ENCODE peak calls at places on chromosome 11, in five cellular contexts. F is fibroblast of lung, G is thoracic aorta, J is ovary, S is fibroblast of mammary gland. R is an unnamed sample.

GRCh38 chr11:47494996-47495855 is 46.3 kb upstream of the RAPSN start:
- DNase-seq in J (no peak), S (peak), G (no peak), F (no peak), R (peak)

GRCh38 chr11:87030458-87031054 is 7.2 kb upstream of the TMEM135 start:
- DNase-seq in S (no peak), J (no peak), F (no peak), G (no peak), R (no peak)

GRCh38 chr11:43245471-43245870 is 66.3 kb upstream of the API5 start:
- DNase-seq in S (no peak), F (no peak), G (no peak), J (no peak), R (no peak)

GRCh38 chr11:396948-397548 is 3.0 kb downstream of the PKP3 start:
- DNase-seq in J (peak), S (peak), F (peak), G (no peak), R (no peak)

GRCh38 chr11:131463609-131464008 is 93.2 kb downstream of the NTM start:
- DNase-seq in F (no peak), G (no peak), S (no peak), J (no peak), R (no peak)

GRCh38 chr11:87179621-87180020 is 141.9 kb downstream of the TMEM135 start:
- DNase-seq in S (no peak), J (no peak), G (no peak), F (no peak), R (no peak)

GRCh38 chr11:134655189-134655937 is 243.3 kb upstream of the B3GAT1 start:
- DNase-seq in S (no peak), G (no peak), J (no peak), F (no peak), R (no peak)

GRCh38 chr11:71207563-71207962 is 44.8 kb downstream of the SHANK2 start:
- DNase-seq in S (no peak), J (no peak), G (no peak), F (no peak), R (no peak)

GRCh38 chr11:37946155-37946766 is 1348.2 kb upstream of the RAG2 start:
- DNase-seq in G (no peak), J (no peak), F (peak), S (peak), R (no peak)

GRCh38 chr11:113587318-113587739 is 112.1 kb upstream of the DRD2 start:
- DNase-seq in G (no peak), F (peak), J (no peak), S (peak), R (no peak)

GRCh38 chr11:24496728-24497396 is at the start of gene LUZP2:
- DNase-seq in G (no peak), J (no peak), F (peak), S (no peak), R (no peak)

GRCh38 chr11:30545507-30545906 is 40.6 kb downstream of the MPPED2 start:
- DNase-seq in G (no peak), S (no peak), J (no peak), F (no peak), R (no peak)

GRCh38 chr11:133163463-133164419 is 368.6 kb downstream of the OPCML start:
- DNase-seq in G (no peak), J (no peak), S (peak), F (peak), R (peak)

GRCh38 chr11:47464479-47464878 is 15.5 kb upstream of the RAPSN start:
- DNase-seq in G (no peak), F (peak), S (peak), J (no peak), R (no peak)

GRCh38 chr11:33835143-33835878 is 56.6 kb downstream of the LMO2 start:
- DNase-seq in J (no peak), G (no peak), S (peak), F (peak), R (peak)

GRCh38 chr11:8809185-8809584 is 101.8 kb upstream of the AKIP1 start:
- DNase-seq in J (no peak), S (no peak), F (peak), G (no peak), R (no peak)

GRCh38 chr11:73383249-73384126 is 7.3 kb downstream of the RELT start:
- DNase-seq in J (no peak), S (no peak), G (no peak), F (no peak), R (no peak)

GRCh38 chr11:91470656-91471055 is 754.0 kb upstream of the FAT3 start:
- DNase-seq in F (no peak), G (no peak), S (no peak), J (no peak), R (no peak)

GRCh38 chr11:117547188-117547831 is 219.7 kb downstream of the CEP164 start:
- DNase-seq in S (no peak), G (no peak), F (no peak), J (no peak), R (no peak)

GRCh38 chr11:126339866-126340434 is 15.5 kb upstream of the ST3GAL4 start:
- DNase-seq in S (peak), G (no peak), J (peak), F (peak), R (no peak)

GRCh38 chr11:100863080-100863581 is 176.0 kb downstream of the ARHGAP42 start:
- DNase-seq in G (no peak), S (peak), F (peak), J (no peak), R (peak)

GRCh38 chr11:133894956-133895549 is 49.7 kb upstream of the SPATA19 start:
- DNase-seq in S (no peak), F (peak), J (no peak), G (no peak), R (no peak)

GRCh38 chr11:108645956-108646355 is 18.9 kb upstream of the DDX10 start:
- DNase-seq in S (no peak), F (no peak), G (no peak), J (no peak), R (no peak)

GRCh38 chr11:73317373-73317772 is 9.3 kb downstream of the ARHGEF17 start:
- DNase-seq in S (no peak), F (peak), G (peak), J (peak), R (no peak)

GRCh38 chr11:130476922-130477491 is 28.6 kb downstream of the ADAMTS15 start:
- DNase-seq in F (no peak), S (peak), G (no peak), J (peak), R (no peak)

GRCh38 chr11:91396243-91397133 is 828.1 kb upstream of the FAT3 start:
- DNase-seq in J (no peak), F (peak), G (no peak), S (no peak), R (no peak)

GRCh38 chr11:71266114-71266833 is 13.9 kb upstream of the SHANK2 start:
- DNase-seq in F (no peak), S (no peak), J (no peak), G (no peak), R (no peak)

GRCh38 chr11:34427171-34427805 is 11.4 kb upstream of the CAT start:
- DNase-seq in F (peak), J (no peak), G (no peak), S (peak), R (peak)

GRCh38 chr11:58061813-58062212 is 31.1 kb downstream of the OR6Q1 start:
- DNase-seq in G (no peak), S (peak), F (peak), J (no peak), R (peak)

GRCh38 chr11:69000831-69001245 is 12.2 kb downstream of the MRGPRF start:
- DNase-seq in S (peak), G (no peak), J (peak), F (peak), R (peak)

GRCh38 chr11:1014276-1014675 is 22.2 kb downstream of the MUC6 start:
- DNase-seq in S (no peak), J (no peak), G (no peak), F (no peak), R (no peak)

GRCh38 chr11:48019230-48019584 is 38.8 kb downstream of the PTPRJ start:
- DNase-seq in F (peak), J (no peak), G (no peak), S (no peak), R (no peak)

GRCh38 chr11:131186629-131187075 is 183.8 kb upstream of the NTM start:
- DNase-seq in J (no peak), G (no peak), S (no peak), F (no peak), R (no peak)

GRCh38 chr11:44998051-44998450 is 47.4 kb upstream of the TP53I11 start:
- DNase-seq in S (no peak), G (no peak), F (no peak), J (no peak), R (no peak)

GRCh38 chr11:17407575-17407974 is 19.1 kb upstream of the KCNJ11 start:
- DNase-seq in F (no peak), J (no peak), S (no peak), G (no peak), R (no peak)

GRCh38 chr11:113304916-113305315 is 9.5 kb upstream of the TTC12 start:
- DNase-seq in S (no peak), J (no peak), F (no peak), G (no peak), R (no peak)

GRCh38 chr11:34798985-34799384 is 117.2 kb downstream of the APIP start:
- DNase-seq in F (no peak), J (no peak), S (no peak), G (no peak), R (no peak)

GRCh38 chr11:122204206-122204605 is 88.2 kb upstream of the BLID start:
- DNase-seq in J (no peak), G (no peak), S (no peak), F (peak), R (no peak)
- TF ChIP-seq CTCF in J (no peak), G (no peak), S (no peak), F (no peak), R (no peak)

GRCh38 chr11:128692750-128693578 is 908 bp upstream of the FLI1 start:
- DNase-seq in J (no peak), G (no peak), F (peak), S (peak), R (no peak)

GRCh38 chr11:128689586-128689945 is 4.3 kb upstream of the FLI1 start:
- DNase-seq in G (no peak), F (no peak), S (no peak), J (no peak), R (no peak)

GRCh38 chr11:128689946-128690745 is 3.7 kb upstream of the FLI1 start:
- DNase-seq in G (no peak), S (no peak), F (no peak), J (no peak), R (no peak)

GRCh38 chr11:128690746-128691091 is 3.2 kb upstream of the FLI1 start:
- DNase-seq in S (no peak), G (no peak), J (no peak), F (no peak), R (no peak)

DNA sequence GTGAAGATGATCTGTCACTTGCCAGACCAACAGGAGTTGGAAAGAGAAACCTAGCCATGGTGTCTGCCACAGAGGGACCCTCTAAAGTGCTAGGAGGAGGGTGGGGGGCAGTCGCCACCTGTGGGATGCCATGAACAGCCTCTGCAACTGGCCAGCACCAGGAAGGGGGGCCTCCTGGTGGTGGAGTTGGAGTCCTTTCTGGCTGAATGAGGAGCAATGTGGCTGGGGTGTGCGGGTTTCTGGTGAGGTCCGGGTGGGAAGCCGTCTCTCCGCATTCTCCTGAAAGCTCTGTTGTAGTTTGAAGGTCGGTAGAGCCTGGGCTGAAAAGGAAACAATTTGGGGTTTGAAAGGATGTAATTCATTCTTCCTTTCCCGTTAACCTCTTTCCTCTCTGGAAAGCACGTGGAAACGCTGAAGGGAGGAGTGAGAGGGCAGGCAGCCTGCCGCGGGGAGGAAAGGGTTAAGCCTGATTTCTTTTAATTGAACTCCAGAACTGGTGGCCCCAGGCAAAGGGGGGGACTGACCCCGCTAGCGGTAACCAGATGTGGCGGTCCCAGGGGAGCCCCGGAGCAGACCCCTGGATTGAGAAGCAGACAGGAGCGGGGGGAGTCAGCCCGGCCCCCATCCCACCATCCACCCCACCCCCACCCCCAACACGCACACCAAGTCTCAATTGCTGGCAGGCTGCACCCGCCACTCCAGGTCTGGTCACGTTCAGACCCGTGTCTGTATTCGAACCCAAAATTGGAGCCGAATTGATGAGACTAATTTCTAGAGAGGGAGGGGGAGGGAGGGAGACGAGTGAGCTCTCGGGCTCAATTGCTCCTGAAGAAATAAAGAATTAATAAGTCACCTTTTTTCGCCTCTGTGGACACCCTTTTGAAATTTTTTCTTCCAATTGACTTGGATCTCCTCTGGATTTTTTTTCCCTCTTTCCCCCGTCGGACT is 1.8 kb upstream of the FLI1 start:
- DNase-seq in S (no peak), J (no peak), F (no peak), G (no peak), R (no peak)
- H3K4me3 ChIP-seq in S (peak), J (peak), F (no peak), G (peak), R (peak)

DNA sequence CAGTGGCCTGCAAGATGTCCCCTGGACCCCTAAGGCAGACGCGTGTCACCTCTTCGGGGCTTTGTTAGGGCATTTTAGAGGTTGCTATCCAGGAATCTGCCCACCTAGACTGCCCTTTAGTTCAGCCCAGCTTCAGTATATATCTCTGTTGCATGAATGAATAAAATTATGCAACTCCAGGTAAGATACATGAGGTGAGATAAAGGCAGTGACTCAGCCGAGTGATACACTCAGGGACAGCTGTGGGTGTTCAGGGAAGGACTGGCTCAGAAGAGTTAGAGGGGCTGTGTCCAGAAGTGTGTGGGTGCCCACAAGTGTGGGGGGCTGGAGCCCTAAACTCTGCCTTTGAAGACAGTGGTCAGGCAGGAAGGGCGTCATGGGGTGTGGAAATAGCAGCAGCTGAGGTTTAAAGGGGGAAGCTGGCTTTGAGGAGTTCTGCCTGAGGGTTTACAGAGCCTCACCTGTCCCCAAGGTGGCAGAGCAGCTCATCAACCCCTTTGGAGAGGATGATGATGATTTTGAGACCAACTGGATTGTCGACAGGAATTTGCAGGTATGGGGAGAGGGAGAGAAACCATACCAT is 8.3 kb downstream of the FTH1 start:
- DNase-seq in J (no peak), F (no peak), G (no peak), S (no peak), R (no peak)
- TF ChIP-seq CTCF in J (no peak), F (no peak), G (no peak), S (no peak), R (no peak)

GRCh38 chr11:64990222-64990918 is 6.4 kb downstream of the BATF2 start:
- DNase-seq in S (peak), J (no peak), F (peak), G (no peak), R (no peak)
- H3K4me3 ChIP-seq in S (no peak), J (no peak), F (no peak), G (no peak), R (no peak)

DNA sequence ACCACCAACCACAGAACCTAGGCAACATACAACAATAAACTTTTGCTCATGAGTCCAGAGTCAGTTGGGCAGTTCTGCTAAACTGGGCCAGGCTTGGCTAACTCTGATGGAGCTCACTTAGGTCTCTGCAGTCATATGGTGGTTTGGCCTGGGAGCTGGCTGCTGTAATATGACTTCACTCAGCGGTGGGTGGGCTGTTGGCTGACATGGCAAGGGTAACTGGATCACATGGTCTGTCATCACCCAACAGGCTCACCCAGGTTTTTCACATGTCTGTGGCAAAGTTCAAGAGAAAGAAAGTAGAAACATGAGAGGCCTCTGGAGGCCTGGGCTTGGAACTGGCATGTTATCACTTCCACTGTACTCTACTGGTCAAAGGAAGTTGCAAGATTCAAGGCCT is 43.2 kb upstream of the CLMP start:
- DNase-seq in J (no peak), G (no peak), F (no peak), S (peak), R (no peak)
- TF ChIP-seq CTCF in J (no peak), G (no peak), F (peak), S (peak), R (no peak)

GRCh38 chr11:65491614-65492386 is 7.0 kb upstream of the MALAT1 start:
- DNase-seq in J (peak), S (peak), F (peak), G (peak), R (peak)

GRCh38 chr11:65492637-65493366 is 6.0 kb upstream of the MALAT1 start:
- DNase-seq in S (peak), J (peak), F (peak), G (peak), R (no peak)

GRCh38 chr11:65491163-65491465 is 7.7 kb upstream of the MALAT1 start:
- DNase-seq in F (peak), J (peak), G (no peak), S (no peak), R (no peak)

GRCh38 chr11:65492387-65492636 is 6.5 kb upstream of the MALAT1 start:
- DNase-seq in S (no peak), J (no peak), G (no peak), F (no peak), R (no peak)

DNA sequence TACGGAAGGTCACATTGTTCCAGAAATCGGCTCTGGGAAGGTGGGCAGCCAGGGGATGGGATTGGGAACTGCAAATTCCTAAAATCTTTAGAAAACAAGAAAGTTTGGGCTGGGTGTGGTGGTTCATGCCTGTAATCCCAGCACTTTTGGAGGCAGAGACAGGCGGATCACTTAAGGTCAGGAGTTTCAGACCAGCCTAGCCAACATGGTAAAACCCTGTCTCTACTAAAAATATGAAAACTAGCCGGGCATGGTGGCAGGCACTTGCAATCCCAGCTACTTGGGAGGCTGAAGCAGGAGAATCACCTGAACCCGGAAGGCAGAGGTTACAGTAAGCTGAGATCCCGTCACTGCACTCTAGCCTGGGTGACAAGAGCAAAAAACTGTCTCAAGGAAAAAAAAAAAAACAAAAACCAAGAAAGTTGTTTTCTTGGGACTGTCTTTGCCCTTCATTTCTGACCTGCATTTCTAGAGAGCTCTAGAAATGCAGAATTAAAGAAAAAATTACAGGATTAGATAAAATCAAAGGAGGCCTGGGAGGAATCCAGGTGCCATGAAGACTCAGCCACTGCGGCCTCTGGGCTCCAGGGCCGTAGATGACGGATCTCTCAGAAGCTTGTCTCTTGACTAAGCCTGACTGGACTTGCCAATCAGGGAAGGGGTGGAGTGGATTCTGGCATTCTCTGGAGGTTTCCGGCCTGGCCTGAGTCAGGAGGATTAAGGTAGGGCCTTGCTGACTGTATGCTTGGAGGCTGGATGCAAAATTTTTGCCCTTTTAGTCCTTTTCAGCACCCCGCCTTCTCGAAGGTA is 5.3 kb upstream of the MALAT1 start:
- DNase-seq in G (peak), J (peak), S (peak), F (peak), R (peak)
- H3K4me3 ChIP-seq in G (peak), J (no peak), S (peak), F (no peak), R (no peak)

DNA sequence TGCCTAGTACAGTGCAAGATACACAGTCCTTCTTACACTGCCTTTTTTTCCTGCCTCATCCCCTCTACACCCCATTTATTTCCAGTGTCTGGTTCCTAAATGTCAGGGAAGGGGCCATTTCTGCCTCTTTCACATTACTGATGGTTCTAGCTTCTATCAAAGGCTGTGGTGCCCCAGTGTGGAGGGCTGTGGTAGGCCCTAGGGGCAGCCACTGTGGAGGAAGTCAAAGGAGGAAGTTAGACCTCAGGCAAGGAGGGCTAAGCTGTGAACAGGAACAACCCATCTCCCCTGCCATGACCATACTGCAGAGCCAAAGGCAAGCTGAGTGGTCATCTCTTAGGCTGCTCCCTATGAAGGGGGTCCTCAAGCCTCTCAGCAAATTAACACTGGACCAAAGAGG is 81.9 kb upstream of the CRTAM start:
- DNase-seq in J (no peak), G (no peak), S (no peak), F (no peak), R (no peak)
- TF ChIP-seq CTCF in J (no peak), G (no peak), S (no peak), F (peak), R (no peak)

GRCh38 chr11:3860360-3860759 is 4.9 kb downstream of the STIM1 start:
- DNase-seq in J (no peak), S (no peak), F (no peak), G (no peak), R (no peak)
- H3K4me3 ChIP-seq in J (no peak), S (no peak), F (no peak), G (no peak), R (no peak)